ENCODE peak calls at places on chromosome 21, in nine cellular contexts. N, V, P, A, D, U, B, O and M are unnamed samples.

GRCh38 chr21:15729674-15730483 is at the start of gene USP25:
- DNase-seq in N (peak; percentile 79), V (peak; percentile 95), P (no peak), A (peak; percentile 94), D (peak; percentile 92), U (peak; percentile 67), B (peak; percentile 87), O (peak; percentile 56), M (peak; percentile 61)

GRCh38 chr21:44273046-44273445 is 11.3 kb upstream of the DNMT3L start:
- DNase-seq in N (no peak), V (no peak), P (no peak), A (no peak), D (no peak), U (no peak), B (no peak), O (no peak), M (no peak)

GRCh38 chr21:26041441-26042180 is 129.0 kb downstream of the APP start:
- DNase-seq in N (no peak), V (no peak), P (no peak), A (no peak), D (no peak), U (peak; percentile 38), B (no peak), O (no peak), M (peak; percentile 37)

GRCh38 chr21:43645414-43645891 is 13.8 kb downstream of the HSF2BP start:
- DNase-seq in N (peak; percentile 56), V (peak; percentile 39), P (no peak), A (no peak), D (peak; percentile 72), U (peak; percentile 95), B (no peak), O (peak; percentile 53), M (peak; percentile 84)

GRCh38 chr21:42981862-42982261 is 7.5 kb downstream of the PKNOX1 start:
- DNase-seq in N (no peak), V (no peak), P (no peak), A (no peak), D (no peak), U (no peak), B (no peak), O (no peak), M (no peak)

GRCh38 chr21:32886339-32886738 is 114.8 kb upstream of the PAXBP1 start:
- DNase-seq in N (no peak), V (no peak), P (no peak), A (no peak), D (no peak), U (no peak), B (peak; percentile 14), O (no peak), M (peak; percentile 3)

GRCh38 chr21:15062566-15062965 is 2.2 kb downstream of the NRIP1 start:
- DNase-seq in N (no peak), V (no peak), P (no peak), A (no peak), D (no peak), U (peak; percentile 48), B (no peak), O (no peak), M (peak; percentile 51)

GRCh38 chr21:15289896-15290841 is 225.4 kb upstream of the NRIP1 start:
- DNase-seq in N (no peak), V (peak; percentile 64), P (no peak), A (peak; percentile 16), D (peak; percentile 41), U (no peak), B (no peak), O (no peak), M (no peak)

GRCh38 chr21:19853709-19854575 is 1144.3 kb upstream of the NCAM2 start:
- DNase-seq in N (no peak), V (no peak), P (no peak), A (no peak), D (peak; percentile 30), U (no peak), B (no peak), O (no peak), M (no peak)

GRCh38 chr21:29649370-29649963 is 290.3 kb downstream of the GRIK1 start:
- DNase-seq in N (no peak), V (no peak), P (no peak), A (no peak), D (no peak), U (no peak), B (no peak), O (no peak), M (no peak)

GRCh38 chr21:27645285-27645684 is 678.4 kb upstream of the ADAMTS5 start:
- DNase-seq in N (no peak), V (no peak), P (peak; percentile 69), A (no peak), D (no peak), U (peak; percentile 75), B (no peak), O (no peak), M (peak; percentile 29)

GRCh38 chr21:34017127-34017961 is 56.0 kb upstream of the MRPS6 start:
- DNase-seq in N (peak; percentile 14), V (no peak), P (no peak), A (no peak), D (no peak), U (peak; percentile 19), B (no peak), O (no peak), M (peak; percentile 64)

GRCh38 chr21:44932366-44933181 is 7.3 kb upstream of the SLX9 start:
- DNase-seq in N (peak; percentile 42), V (peak; percentile 61), P (no peak), A (peak; percentile 58), D (no peak), U (no peak), B (peak; percentile 79), O (no peak), M (no peak)

GRCh38 chr21:44299458-44300261 is at the start of gene PFKL:
- DNase-seq in N (peak; percentile 81), V (peak; percentile 79), P (no peak), A (peak; percentile 79), D (peak; percentile 81), U (peak; percentile 55), B (peak; percentile 58), O (peak; percentile 71), M (peak; percentile 48)

GRCh38 chr21:16195896-16196443 is 466.2 kb downstream of the USP25 start:
- DNase-seq in N (no peak), V (no peak), P (no peak), A (no peak), D (no peak), U (peak; percentile 50), B (no peak), O (no peak), M (peak; percentile 42)

GRCh38 chr21:42578761-42579415 is 65.2 kb downstream of the SLC37A1 start:
- DNase-seq in N (no peak), V (peak; percentile 67), P (no peak), A (no peak), D (peak; percentile 20), U (no peak), B (no peak), O (no peak), M (no peak)

GRCh38 chr21:42565886-42566523 is 52.4 kb downstream of the SLC37A1 start:
- DNase-seq in N (no peak), V (no peak), P (no peak), A (no peak), D (peak; percentile 1), U (no peak), B (no peak), O (no peak), M (no peak)

DNA sequence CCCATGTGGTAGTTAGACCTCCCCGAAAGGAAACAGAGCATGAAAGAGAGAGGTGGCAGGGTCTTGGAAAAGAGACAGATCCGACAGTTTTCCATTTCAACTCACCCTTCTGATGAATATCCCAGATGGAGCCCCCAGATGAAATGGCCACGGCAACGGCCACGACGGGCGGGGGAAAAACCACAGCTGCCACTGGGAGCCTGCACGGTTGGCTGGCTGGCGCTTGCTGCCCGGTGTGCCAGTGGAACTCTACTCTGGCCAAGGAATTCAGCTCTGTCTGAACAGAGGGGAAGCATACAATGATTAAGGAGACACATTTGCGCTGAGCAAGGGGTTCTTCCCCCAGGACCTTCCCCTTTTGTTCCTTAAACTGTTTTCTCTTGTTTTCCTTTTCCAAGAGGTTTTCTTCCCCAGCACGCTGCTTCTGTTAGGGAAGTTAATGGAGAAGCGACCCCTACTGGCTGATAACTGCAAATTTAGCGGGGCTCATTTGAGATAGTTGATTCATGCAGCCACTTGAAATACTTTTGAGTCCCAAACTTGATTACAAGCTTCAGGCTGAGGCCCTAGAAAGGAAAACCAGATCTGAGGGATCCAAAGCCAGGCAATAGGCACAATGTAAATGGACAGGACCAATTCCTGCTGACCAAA is 1122.5 kb downstream of the NCAM2 start:
- DNase-seq in N (peak; percentile 1), V (no peak), P (no peak), A (no peak), D (no peak), U (peak; percentile 2), B (no peak), O (no peak), M (peak; percentile 0)
- TF ChIP-seq CTCF in N (peak; percentile 53), V (no peak), P (no peak), A (no peak), D (peak; percentile 23), U (peak; percentile 35), B (no peak), O (no peak), M (no peak)

DNA sequence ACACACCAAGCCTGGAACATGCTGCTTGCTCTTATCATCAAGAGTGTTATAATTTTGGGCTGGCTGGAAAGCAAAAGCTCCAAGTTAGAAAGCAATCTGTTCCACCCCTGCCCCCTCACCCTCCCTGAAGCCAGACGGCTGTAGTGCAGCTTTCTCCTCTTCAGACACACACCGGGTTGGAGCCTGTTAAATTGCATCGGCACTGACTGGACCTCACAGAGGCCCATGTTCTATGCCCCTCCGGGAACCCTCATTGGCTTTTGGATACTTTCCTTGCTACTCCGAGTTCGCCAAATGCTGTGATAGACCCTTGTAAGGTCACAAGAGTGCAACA is 90.6 kb upstream of the KCNJ15 start:
- DNase-seq in N (no peak), V (no peak), P (no peak), A (no peak), D (no peak), U (no peak), B (no peak), O (no peak), M (no peak)
- H3K4me3 ChIP-seq in N (no peak overlapping the region), V (no peak overlapping the region), P (no peak overlapping the region), A (no peak overlapping the region), D (no peak overlapping the region), U (no peak overlapping the region), B (no peak overlapping the region), O (no peak overlapping the region), M (no peak overlapping the region)

DNA sequence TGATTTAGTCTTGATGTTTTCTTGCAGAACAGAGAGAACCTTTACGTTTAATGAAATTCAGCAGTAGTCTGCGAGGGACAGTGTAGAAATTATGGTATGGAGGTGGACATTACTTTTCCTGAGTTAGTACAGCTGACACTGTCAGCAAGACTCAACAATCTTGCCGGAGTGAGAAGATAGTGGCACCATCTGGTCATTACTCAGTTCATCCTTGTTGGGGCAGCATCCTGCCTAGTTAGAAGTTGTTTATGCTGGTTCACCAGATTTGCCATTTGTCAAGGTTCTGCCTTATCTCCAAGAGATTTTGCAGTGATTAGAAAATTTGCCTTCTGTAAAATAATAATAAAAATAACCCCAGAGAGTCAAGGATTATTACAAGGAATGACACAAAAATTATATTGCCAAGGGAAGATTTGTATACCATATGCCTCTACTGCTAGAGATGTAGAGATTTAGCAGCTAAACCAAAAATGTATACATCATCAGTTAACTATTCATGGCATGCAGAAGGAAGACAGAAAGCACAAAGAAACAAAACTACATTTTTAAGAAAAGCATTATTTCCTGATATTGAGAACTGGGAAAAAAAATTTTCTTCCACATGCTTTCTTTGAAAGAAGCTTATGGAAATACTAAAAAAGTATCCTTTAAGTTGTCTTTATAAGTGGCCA is 1967.4 kb downstream of the NCAM2 start:
- DNase-seq in N (no peak), V (no peak), P (no peak), A (no peak), D (no peak), U (no peak), B (no peak), O (no peak), M (no peak)
- TF ChIP-seq CTCF in N (no peak), V (no peak), P (no peak), A (no peak), D (no peak), U (no peak), B (no peak), O (no peak), M (no peak)

GRCh38 chr21:36699026-36699545 is at the start of gene SIM2:
- DNase-seq in N (no peak), V (no peak), P (peak; percentile 59), A (no peak), D (peak; percentile 79), U (no peak), B (no peak), O (no peak), M (no peak)
- H3K4me3 ChIP-seq in N (no peak within 1 kb of the TSS), V (peak within 1 kb of the TSS; percentile 44), P (peak within 1 kb of the TSS; percentile 72), A (peak within 1 kb of the TSS; percentile 69), D (peak within 1 kb of the TSS; percentile 85), U (peak within 1 kb of the TSS; percentile 51), B (no peak within 1 kb of the TSS), O (peak within 1 kb of the TSS; percentile 61), M (peak within 1 kb of the TSS; percentile 28)